ENCODE peak calls at places on chromosomes 4 and X, in eight cellular contexts. U is activated CD8-positive, alpha-beta memory T cell treated with anti-CD3 and anti-CD28 coated beads for 48 hours; N is fibroblast of lung; O is activated CD4-positive, CD25-positive, alpha-beta regulatory T cell; E is caudate nucleus; P is hepatocyte; L is effector memory CD8-positive, alpha-beta T cell; W is substantia nigra. Z is an unnamed sample.

GRCh38 chrX:95044331-95044730 is 1370.3 kb downstream of the FAM133A start:
- DNase-seq in U (no peak), P (no peak), L (no peak), N (no peak), W (no peak), O (no peak), E (no peak), Z (no peak)

GRCh38 chr4:121057466-121057911 is 14.8 kb downstream of the NDNF start:
- DNase-seq in P (no peak), W (no peak), L (no peak), O (no peak), E (no peak), U (no peak), N (no peak), Z (no peak)

GRCh38 chr4:38092701-38093100 is 132.5 kb downstream of the PTTG2 start:
- DNase-seq in E (no peak), U (no peak), W (no peak), N (peak; percentile 73), L (no peak), P (no peak), O (no peak), Z (no peak)

GRCh38 chr4:141455651-141456050 is 180.7 kb upstream of the IL15 start:
- DNase-seq in O (no peak), U (no peak), L (no peak), P (no peak), E (no peak), W (no peak), N (peak; percentile 38), Z (no peak)

GRCh38 chr4:121666091-121666679 is 30.6 kb downstream of the ANXA5 start:
- DNase-seq in N (no peak), P (no peak), E (no peak), U (no peak), W (no peak), L (no peak), O (no peak), Z (no peak)

GRCh38 chrX:50888884-50889283 is 21.7 kb upstream of the BMP15 start:
- DNase-seq in U (no peak), W (no peak), P (no peak), E (no peak), O (no peak), L (no peak), N (no peak), Z (no peak)

GRCh38 chrX:150200820-150201287 is 162.3 kb upstream of the MAMLD1 start:
- DNase-seq in P (peak; percentile 71), U (no peak), E (no peak), W (peak; percentile 35), O (no peak), L (no peak), N (peak; percentile 98), Z (no peak)

GRCh38 chrX:19628006-19628575 is 112.8 kb upstream of the MAP3K15 start:
- DNase-seq in E (no peak), O (no peak), W (no peak), L (no peak), U (no peak), N (peak; percentile 54), P (no peak), Z (no peak)

Z was measured in hypothalamus.